ENCODE peak calls at places on chromosome 11, in six cellular contexts. D, H, C, A, I and J are unnamed samples.

GRCh38 chr11:117824571-117825537 is at the start of gene FXYD2:
- DNase-seq in A (no peak), D (no peak), I (no peak), H (no peak), C (no peak), J (peak)

GRCh38 chr11:130707217-130707616 is 209.1 kb downstream of the SNX19 start:
- DNase-seq in A (no peak), I (no peak), C (no peak), D (no peak), H (no peak), J (no peak)

GRCh38 chr11:11396290-11397042 is 43.4 kb upstream of the CSNK2A3 start:
- DNase-seq in I (peak), D (no peak), C (no peak), A (no peak), H (no peak), J (no peak)

GRCh38 chr11:102680945-102681344 is 24.6 kb downstream of the MMP27 start:
- DNase-seq in A (no peak), D (no peak), H (no peak), I (peak), C (no peak), J (no peak)

GRCh38 chr11:80596291-80596810 is 1155.5 kb upstream of the TENM4 start:
- DNase-seq in A (no peak), C (no peak), H (no peak), D (no peak), I (no peak), J (no peak)

GRCh38 chr11:78217650-78218541 is 29.2 kb downstream of the USP35 start:
- DNase-seq in D (no peak), C (no peak), I (no peak), A (no peak), H (no peak), J (no peak)

GRCh38 chr11:105111145-105111944 is 28.2 kb downstream of the CARD18 start:
- DNase-seq in C (no peak), H (no peak), A (no peak), I (no peak), D (no peak), J (no peak)

GRCh38 chr11:3807856-3808845 is at the start of gene PGAP2:
- DNase-seq in C (peak), D (peak), I (peak), H (peak), A (peak), J (peak)